ENCODE peak calls at places on chromosomes 1 and 21, in four cellular contexts. One of them, this sample, is unnamed.

GRCh38 chr1:231602675-231602984 is 24.0 kb upstream of the DISC1 start:
- DNase-seq in GM12878: no peak
- DNase-seq in K562: no peak
- DNase-seq in HepG2: no peak
- DNase-seq in this sample: no peak

GRCh38 chr1:235069577-235070563 is 58.8 kb downstream of the TOMM20 start:
- DNase-seq in GM12878: no peak
- DNase-seq in K562: no peak
- DNase-seq in HepG2: peak; percentile 90
- DNase-seq in this sample: no peak

GRCh38 chr1:169487561-169487960 is 1.8 kb upstream of the SLC19A2 start:
- DNase-seq in GM12878: no peak
- DNase-seq in HepG2: no peak
- DNase-seq in K562: no peak
- DNase-seq in this sample: no peak

GRCh38 chr1:29556657-29557056 is 320.3 kb downstream of the PTPRU start:
- DNase-seq in HepG2: no peak
- DNase-seq in K562: no peak
- DNase-seq in GM12878: no peak
- DNase-seq in this sample: no peak

GRCh38 chr1:209249785-209250441 is 333.6 kb upstream of the CAMK1G start:
- DNase-seq in HepG2: no peak
- DNase-seq in K562: no peak
- DNase-seq in GM12878: no peak
- DNase-seq in this sample: no peak

GRCh38 chr1:20698195-20698910 is 19.5 kb downstream of the KIF17 start:
- DNase-seq in K562: no peak
- DNase-seq in HepG2: peak; percentile 34
- DNase-seq in GM12878: no peak
- DNase-seq in this sample: no peak

GRCh38 chr1:235783148-235783776 is 83.4 kb downstream of the LYST start:
- DNase-seq in GM12878: no peak
- DNase-seq in K562: peak; percentile 34
- DNase-seq in HepG2: peak; percentile 43
- DNase-seq in this sample: peak; percentile 26

GRCh38 chr1:218565333-218565732 is 220.2 kb downstream of the TGFB2 start:
- DNase-seq in K562: no peak
- DNase-seq in GM12878: no peak
- DNase-seq in HepG2: no peak
- DNase-seq in this sample: no peak

GRCh38 chr1:85330206-85330605 is 53.8 kb upstream of the BCL10 start:
- DNase-seq in GM12878: no peak
- DNase-seq in K562: no peak
- DNase-seq in HepG2: peak; percentile 15
- DNase-seq in this sample: no peak

GRCh38 chr1:5161372-5161771 is 507.0 kb downstream of the AJAP1 start:
- DNase-seq in HepG2: no peak
- DNase-seq in K562: no peak
- DNase-seq in GM12878: no peak
- DNase-seq in this sample: no peak

GRCh38 chr1:161792740-161793139 is 26.6 kb downstream of the ATF6 start:
- DNase-seq in K562: peak; percentile 52
- DNase-seq in GM12878: peak; percentile 23
- DNase-seq in HepG2: peak; percentile 59
- DNase-seq in this sample: peak; percentile 58

GRCh38 chr1:68166348-68166747 is 66.0 kb downstream of the WLS start:
- DNase-seq in GM12878: no peak
- DNase-seq in HepG2: no peak
- DNase-seq in K562: no peak
- DNase-seq in this sample: no peak

GRCh38 chr1:237864338-237865244 is 26.1 kb downstream of the ZP4 start:
- DNase-seq in K562: peak; percentile 61
- DNase-seq in GM12878: peak; percentile 5
- DNase-seq in HepG2: peak; percentile 54
- DNase-seq in this sample: peak; percentile 79

GRCh38 chr1:7695181-7696117 is 75.6 kb upstream of the VAMP3 start:
- DNase-seq in K562: no peak
- DNase-seq in GM12878: no peak
- DNase-seq in HepG2: no peak
- DNase-seq in this sample: no peak

GRCh38 chr1:173101589-173101988 is 50.8 kb upstream of the TNFSF18 start:
- DNase-seq in K562: no peak
- DNase-seq in GM12878: no peak
- DNase-seq in HepG2: no peak
- DNase-seq in this sample: no peak

GRCh38 chr1:227939791-227940771 is 7.7 kb downstream of the WNT9A start:
- DNase-seq in GM12878: no peak
- DNase-seq in HepG2: no peak
- DNase-seq in K562: no peak
- DNase-seq in this sample: no peak

GRCh38 chr1:1550087-1550486 is 9.7 kb upstream of the TMEM240 start:
- DNase-seq in GM12878: no peak
- DNase-seq in K562: no peak
- DNase-seq in HepG2: no peak
- DNase-seq in this sample: no peak

GRCh38 chr1:175749075-175749474 is 5.7 kb upstream of the TNR start:
- DNase-seq in K562: no peak
- DNase-seq in HepG2: no peak
- DNase-seq in GM12878: no peak
- DNase-seq in this sample: no peak

GRCh38 chr1:218869276-218869675 is 304.4 kb upstream of the LYPLAL1 start:
- DNase-seq in K562: no peak
- DNase-seq in GM12878: no peak
- DNase-seq in HepG2: no peak
- DNase-seq in this sample: no peak

GRCh38 chr1:4510276-4510691 is 144.1 kb upstream of the AJAP1 start:
- DNase-seq in HepG2: no peak
- DNase-seq in K562: no peak
- DNase-seq in GM12878: no peak
- DNase-seq in this sample: no peak

GRCh38 chr21:14545906-14546480 is at the start of gene SAMSN1:
- DNase-seq in HepG2: no peak
- DNase-seq in GM12878: peak; percentile 78
- DNase-seq in K562: peak; percentile 91
- DNase-seq in this sample: no peak

GRCh38 chr21:39660191-39660590 is 47.5 kb downstream of the B3GALT5 start:
- DNase-seq in GM12878: no peak
- DNase-seq in K562: peak; percentile 21
- DNase-seq in HepG2: no peak
- DNase-seq in this sample: no peak
- TF ChIP-seq TARDBP in GM12878: no peak
- TF ChIP-seq TARDBP in K562: no peak
- TF ChIP-seq TARDBP in HepG2: no peak
- TF ChIP-seq TARDBP in this sample: no peak

GRCh38 chr21:34670220-34670961 is 1.6 kb downstream of the CLIC6 start:
- DNase-seq in HepG2: no peak
- DNase-seq in K562: no peak
- DNase-seq in GM12878: no peak
- DNase-seq in this sample: no peak
- TF ChIP-seq TARDBP in HepG2: no peak
- TF ChIP-seq TARDBP in K562: no peak
- TF ChIP-seq TARDBP in GM12878: no peak
- TF ChIP-seq TARDBP in this sample: no peak

GRCh38 chr1:206703647-206704046 is 18.9 kb downstream of the MAPKAPK2 start:
- DNase-seq in GM12878: peak; percentile 60
- DNase-seq in K562: no peak
- DNase-seq in HepG2: no peak
- DNase-seq in this sample: no peak
- TF ChIP-seq TARDBP in GM12878: no peak
- TF ChIP-seq TARDBP in K562: no peak
- TF ChIP-seq TARDBP in HepG2: no peak
- TF ChIP-seq TARDBP in this sample: no peak

GRCh38 chr21:28872218-28872617 is 120.5 kb downstream of the LTN1 start:
- DNase-seq in GM12878: no peak
- DNase-seq in K562: no peak
- DNase-seq in HepG2: no peak
- DNase-seq in this sample: no peak
- TF ChIP-seq TARDBP in GM12878: no peak
- TF ChIP-seq TARDBP in K562: no peak
- TF ChIP-seq TARDBP in HepG2: no peak
- TF ChIP-seq TARDBP in this sample: no peak

DNA sequence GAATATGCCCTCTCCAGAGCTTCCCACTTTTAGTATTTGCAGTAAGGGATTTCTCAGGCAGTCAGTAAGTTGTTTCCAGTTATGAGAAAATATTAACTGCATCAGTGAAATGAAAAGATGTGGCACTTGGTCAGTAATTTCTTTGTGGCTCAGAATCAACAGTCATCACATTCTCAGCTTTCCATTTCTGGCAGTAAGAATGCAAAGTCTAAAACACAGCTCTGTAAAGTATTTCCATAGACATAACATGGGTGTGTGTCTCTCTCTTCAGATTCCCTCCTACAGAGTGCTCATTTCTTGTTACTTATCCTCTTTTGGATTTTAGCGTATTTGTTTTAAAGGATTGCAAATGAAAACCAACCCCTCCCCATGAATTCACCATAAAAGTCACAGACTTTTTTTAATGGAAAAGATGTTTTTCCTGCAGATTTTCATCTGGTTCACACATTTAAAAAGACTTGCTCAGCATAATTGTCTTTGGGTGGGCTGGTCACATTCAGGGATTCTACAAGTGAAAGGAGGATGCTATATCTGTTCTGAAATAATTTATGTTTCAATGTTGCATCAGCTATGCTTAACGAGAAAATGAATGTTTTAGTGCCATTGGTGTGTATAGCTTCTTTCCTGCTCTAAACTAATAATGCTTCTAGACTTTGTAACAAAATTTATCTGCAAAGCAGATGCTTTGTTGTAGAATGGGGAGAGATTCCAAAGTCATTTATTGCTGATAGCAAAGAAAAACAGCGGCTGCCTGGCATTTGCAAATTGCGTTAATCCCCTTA is 34.5 kb upstream of the CD55 start:
- DNase-seq in K562: no peak
- DNase-seq in HepG2: no peak
- DNase-seq in GM12878: no peak
- DNase-seq in this sample: no peak
- TF ChIP-seq TARDBP in K562: no peak
- TF ChIP-seq TARDBP in HepG2: no peak
- TF ChIP-seq TARDBP in GM12878: no peak
- TF ChIP-seq TARDBP in this sample: no peak

GRCh38 chr1:112618114-112618720 is 724 bp downstream of the ST7L start:
- DNase-seq in GM12878: no peak
- DNase-seq in HepG2: no peak
- DNase-seq in K562: peak; percentile 58
- DNase-seq in this sample: no peak
- TF ChIP-seq TARDBP in GM12878: no peak
- TF ChIP-seq TARDBP in HepG2: no peak
- TF ChIP-seq TARDBP in K562: no peak
- TF ChIP-seq TARDBP in this sample: no peak

DNA sequence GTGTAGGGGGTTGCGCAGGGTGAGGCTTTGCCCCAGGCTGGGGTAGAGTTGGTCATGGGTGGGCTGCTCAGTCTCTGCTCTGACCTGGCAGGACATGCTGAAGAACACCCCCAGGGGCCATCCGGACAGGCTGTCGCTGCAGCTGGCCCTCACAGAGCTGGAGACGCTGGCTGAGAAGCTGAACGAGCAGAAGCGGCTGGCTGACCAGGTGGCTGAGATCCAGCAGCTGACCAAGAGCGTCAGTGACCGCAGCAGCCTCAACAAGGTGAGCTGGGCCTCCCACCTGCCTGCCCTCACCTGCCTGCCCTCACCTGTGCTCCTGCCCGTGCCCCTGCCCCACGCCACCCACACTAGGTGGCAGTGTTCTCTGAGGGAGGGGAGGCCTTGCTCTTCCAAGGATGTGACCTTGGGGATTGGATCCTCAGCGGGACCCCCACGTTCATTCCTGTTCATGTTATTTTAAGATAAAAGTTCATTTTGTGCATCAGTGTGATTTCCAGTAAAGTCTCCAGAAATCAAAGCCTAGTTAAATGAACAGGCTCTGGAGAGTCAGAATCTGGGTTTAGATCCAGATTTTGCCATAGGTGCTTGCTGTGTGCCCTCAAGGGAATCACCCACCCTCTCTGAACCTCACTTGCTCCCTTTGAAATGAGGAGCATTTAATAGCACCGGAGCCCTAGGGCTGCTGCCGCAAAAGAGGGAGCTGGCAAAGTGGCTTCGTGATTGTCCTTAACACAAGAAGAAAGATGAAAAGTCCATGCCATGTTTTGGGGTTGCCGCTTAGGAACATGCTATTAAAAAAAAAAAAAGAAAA is 87.9 kb downstream of the ARHGEF10L start:
- DNase-seq in GM12878: no peak
- DNase-seq in HepG2: no peak
- DNase-seq in K562: no peak
- DNase-seq in this sample: no peak
- TF ChIP-seq TARDBP in GM12878: no peak
- TF ChIP-seq TARDBP in HepG2: no peak
- TF ChIP-seq TARDBP in K562: no peak
- TF ChIP-seq TARDBP in this sample: no peak

GRCh38 chr1:206963119-206963712 is 7.0 kb downstream of the FCAMR start:
- DNase-seq in HepG2: no peak
- DNase-seq in GM12878: no peak
- DNase-seq in K562: no peak
- DNase-seq in this sample: no peak
- TF ChIP-seq TARDBP in HepG2: no peak
- TF ChIP-seq TARDBP in GM12878: no peak
- TF ChIP-seq TARDBP in K562: no peak
- TF ChIP-seq TARDBP in this sample: no peak

DNA sequence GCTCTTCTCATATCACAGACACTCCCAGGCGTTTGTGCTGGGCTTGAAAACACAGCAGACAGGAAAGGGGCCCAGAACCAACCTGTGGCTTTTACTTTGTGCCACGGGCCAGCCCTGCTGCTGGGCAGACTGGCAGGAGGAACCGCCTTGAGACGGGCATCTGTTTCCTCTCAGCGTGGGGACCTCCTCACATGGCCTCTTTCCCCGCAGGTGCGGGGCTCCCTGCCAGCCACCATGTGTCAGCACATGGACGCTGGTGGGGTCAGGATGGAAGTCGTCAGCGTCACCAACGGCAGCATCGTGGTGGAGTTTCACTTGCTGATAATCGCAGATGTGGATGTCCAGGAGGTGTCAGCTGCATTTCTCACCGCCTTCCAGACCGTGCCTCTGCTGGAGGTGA is 47.8 kb downstream of the UMODL1 start:
- DNase-seq in HepG2: no peak
- DNase-seq in K562: no peak
- DNase-seq in GM12878: no peak
- DNase-seq in this sample: no peak
- TF ChIP-seq TARDBP in HepG2: no peak
- TF ChIP-seq TARDBP in K562: no peak
- TF ChIP-seq TARDBP in GM12878: no peak
- TF ChIP-seq TARDBP in this sample: no peak

GRCh38 chr1:24705260-24706073 is 39.8 kb upstream of the CLIC4 start:
- DNase-seq in K562: peak; percentile 95
- DNase-seq in HepG2: peak; percentile 98
- DNase-seq in GM12878: peak; percentile 82
- DNase-seq in this sample: peak; percentile 96
- TF ChIP-seq TARDBP in K562: peak; percentile 27
- TF ChIP-seq TARDBP in HepG2: no peak
- TF ChIP-seq TARDBP in GM12878: no peak
- TF ChIP-seq TARDBP in this sample: no peak

This sample was measured in HEK293T.